ENCODE peak calls at places on chromosome X, in four cellular contexts. U is AG10803, E is IMR-90, Q is epithelial cell of esophagus. O is an unnamed sample.

GRCh38 chrX:115408736-115409390 is 119.3 kb downstream of the LUZP4 start:
- DNase-seq in U (peak), E (peak), Q (no peak), O (no peak)

GRCh38 chrX:71056857-71057256 is 11.3 kb downstream of the SNX12 start:
- DNase-seq in U (peak), Q (no peak), E (peak), O (no peak)

GRCh38 chrX:120514236-120514635 is 45.1 kb upstream of the LAMP2 start:
- DNase-seq in U (peak), Q (peak), E (peak), O (no peak)

GRCh38 chrX:30533261-30533660 is 44.3 kb downstream of the TASL start:
- DNase-seq in Q (peak), E (peak), U (peak), O (no peak)

GRCh38 chrX:9942086-9942485 is 25.1 kb upstream of the CLDN34 start:
- DNase-seq in Q (no peak), E (no peak), U (no peak), O (no peak)

GRCh38 chrX:8684201-8684600 is 47.7 kb downstream of the ANOS1 start:
- DNase-seq in E (no peak), U (no peak), Q (no peak), O (no peak)

GRCh38 chrX:100687128-100687527 is 43.1 kb downstream of the SRPX2 start:
- DNase-seq in Q (no peak), E (no peak), U (no peak), O (no peak)

GRCh38 chrX:11374570-11374969 is 81.4 kb downstream of the AMELX start:
- DNase-seq in E (no peak), U (no peak), Q (no peak), O (no peak)

GRCh38 chrX:150362599-150363481 is at the start of gene MAMLD1:
- DNase-seq in U (peak), Q (peak), E (peak), O (no peak)

GRCh38 chrX:43836435-43837184 is 45.6 kb downstream of the MAOB start:
- DNase-seq in U (peak), E (peak), Q (peak), O (no peak)

GRCh38 chrX:10769165-10769564 is 148.8 kb upstream of the MID1 start:
- DNase-seq in U (peak), Q (peak), E (peak), O (no peak)

GRCh38 chrX:152813211-152813610 is 17.3 kb downstream of the CETN2 start:
- DNase-seq in E (no peak), Q (no peak), U (no peak), O (no peak)

GRCh38 chrX:36950495-36951253 is 57.5 kb upstream of the FAM47C start:
- DNase-seq in Q (no peak), E (no peak), U (no peak), O (no peak)

GRCh38 chrX:12947545-12948235 is 27.2 kb upstream of the TMSB4X start:
- DNase-seq in E (no peak), Q (no peak), U (no peak), O (no peak)

GRCh38 chrX:23745786-23746185 is 2.7 kb upstream of the ACOT9 start:
- DNase-seq in Q (no peak), U (no peak), E (no peak), O (no peak)

GRCh38 chrX:106932492-106932923 is 12.3 kb downstream of the CLDN2 start:
- DNase-seq in E (peak), U (peak), Q (no peak), O (no peak)

GRCh38 chrX:143121471-143121870 is 95.7 kb downstream of the SPANXN4 start:
- DNase-seq in U (no peak), Q (no peak), E (no peak), O (no peak)

GRCh38 chrX:74246524-74246923 is 57.5 kb upstream of the ZCCHC13 start:
- DNase-seq in Q (peak), E (peak), U (peak), O (no peak)

GRCh38 chrX:118978451-118978850 is 4.0 kb downstream of the LONRF3 start:
- DNase-seq in E (no peak), Q (no peak), U (no peak), O (no peak)

GRCh38 chrX:106726485-106727437 is at the start of gene RNF128:
- DNase-seq in Q (peak), U (peak), E (peak), O (no peak)

GRCh38 chrX:119574394-119575266 is at the start of gene UBE2A:
- DNase-seq in E (peak), U (peak), Q (peak), O (peak)

GRCh38 chrX:68916891-68917290 is 88.1 kb downstream of the EFNB1 start:
- DNase-seq in E (no peak), U (no peak), Q (no peak), O (peak)

GRCh38 chrX:101658661-101659477 is 781 bp downstream of the ARMCX2 start:
- DNase-seq in U (peak), E (peak), Q (peak), O (peak)

GRCh38 chrX:44903842-44904530 is 31.0 kb downstream of the KDM6A start:
- DNase-seq in E (no peak), U (no peak), Q (no peak), O (no peak)

GRCh38 chrX:131985526-131986049 is 37.5 kb upstream of the STK26 start:
- DNase-seq in E (no peak), U (no peak), Q (peak), O (no peak)

GRCh38 chrX:105872921-105873320 is 50.6 kb downstream of the NRK start:
- DNase-seq in E (no peak), U (no peak), Q (peak), O (no peak)

GRCh38 chrX:13994104-13994503 is 35.6 kb downstream of the GEMIN8 start:
- DNase-seq in Q (no peak), E (no peak), U (no peak), O (no peak)

GRCh38 chrX:42290608-42291007 is 367.3 kb upstream of the CASK start:
- DNase-seq in E (peak), Q (peak), U (peak), O (no peak)

GRCh38 chrX:16826207-16826606 is 39.9 kb downstream of the TXLNG start:
- DNase-seq in Q (peak), E (peak), U (peak), O (no peak)

GRCh38 chrX:101602077-101602476 is 15.7 kb downstream of the ARMCX6 start:
- DNase-seq in Q (no peak), E (peak), U (peak), O (no peak)

GRCh38 chrX:78024349-78025108 is 55.1 kb upstream of the PGAM4 start:
- DNase-seq in U (no peak), Q (peak), E (peak), O (peak)

GRCh38 chrX:29587107-29587506 is 628.3 kb upstream of the MAGEB2 start:
- DNase-seq in U (no peak), Q (no peak), E (no peak), O (no peak)

GRCh38 chrX:49761481-49761880 is 65.7 kb upstream of the PAGE1 start:
- DNase-seq in U (peak), Q (peak), E (peak), O (no peak)

GRCh38 chrX:22742174-22742573 is 257.6 kb upstream of the DDX53 start:
- DNase-seq in U (peak), E (peak), Q (peak), O (no peak)

GRCh38 chrX:121322159-121322558 is 274.7 kb downstream of the GLUD2 start:
- DNase-seq in Q (peak), U (no peak), E (no peak), O (no peak)

GRCh38 chrX:155718964-155719586 is 106.3 kb upstream of the TMLHE start:
- DNase-seq in Q (no peak), E (no peak), U (peak), O (no peak)

GRCh38 chrX:38192007-38192625 is 28.6 kb downstream of the SRPX start:
- DNase-seq in E (peak), Q (peak), U (peak), O (no peak)
- TF ChIP-seq CTCF in E (peak), Q (peak), U (peak), O (peak)

GRCh38 chrX:133840415-133840814 is 145.0 kb downstream of the GPC3 start:
- DNase-seq in U (no peak), E (no peak), Q (no peak), O (no peak)

GRCh38 chrX:133838761-133839676 is 146.4 kb downstream of the GPC3 start:
- DNase-seq in E (peak), U (peak), Q (peak), O (no peak)
- TF ChIP-seq CTCF in E (peak), U (peak), Q (peak), O (peak)

DNA sequence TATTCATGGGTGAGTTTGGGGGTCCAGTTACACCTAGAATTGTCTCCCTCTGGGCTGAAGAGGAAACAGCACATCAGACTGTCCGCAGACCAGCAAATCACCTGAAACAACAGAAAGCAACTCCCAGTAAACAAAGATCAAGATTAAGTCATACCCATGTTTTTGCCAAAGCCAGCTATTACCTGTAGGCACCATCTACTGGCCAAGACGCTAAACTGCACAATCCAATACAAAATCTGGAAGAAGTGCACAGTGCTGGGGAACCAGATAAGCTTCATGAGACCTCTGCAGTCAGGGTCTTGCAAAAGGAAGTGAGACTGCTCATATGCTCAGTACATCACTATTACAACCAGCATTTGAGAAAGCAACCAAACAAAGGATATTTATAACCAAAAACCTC is 157.5 kb upstream of the ITM2A start:
- DNase-seq in E (no peak), Q (peak), U (no peak), O (no peak)
- TF ChIP-seq CTCF in E (peak), Q (peak), U (no peak), O (no peak)

GRCh38 chrX:39438603-39439602 is 637.6 kb downstream of the MID1IP1 start:
- DNase-seq in E (no peak), U (no peak), Q (no peak), O (no peak)
- TF ChIP-seq CTCF in E (no peak), U (peak), Q (no peak), O (peak)

DNA sequence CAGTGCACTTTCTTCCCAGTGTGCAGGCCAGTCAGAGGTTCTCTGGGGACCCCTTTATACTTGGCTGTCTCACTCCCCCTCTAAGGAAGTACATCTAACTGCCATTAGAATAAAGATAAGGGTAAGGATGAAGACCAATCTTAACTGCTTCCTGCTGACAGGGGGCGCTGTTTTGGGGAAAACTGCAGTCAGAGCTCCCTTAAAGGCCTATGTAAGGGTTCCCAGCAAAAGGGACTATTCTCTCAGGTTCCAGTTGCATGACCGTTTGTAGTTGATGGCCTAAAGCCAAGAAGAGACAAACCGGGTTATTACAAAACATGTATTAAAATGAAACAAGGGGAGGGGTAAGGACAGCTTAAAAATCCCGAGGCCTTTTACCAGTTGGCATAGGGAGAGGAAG is 115.6 kb upstream of the SPIN4 start:
- DNase-seq in U (no peak), Q (no peak), E (no peak), O (no peak)
- TF ChIP-seq CTCF in U (no peak), Q (no peak), E (no peak), O (no peak)

GRCh38 chrX:53481816-53482485 is 47.8 kb upstream of the HSD17B10 start:
- DNase-seq in Q (peak), E (peak), U (peak), O (peak)
- TF ChIP-seq CTCF in Q (peak), E (peak), U (peak), O (peak)

GRCh38 chrX:135973025-135973547 is 702 bp downstream of the MMGT1 start:
- DNase-seq in Q (peak), U (peak), E (peak), O (no peak)
- TF ChIP-seq CTCF in Q (peak), U (peak), E (no peak), O (peak)

DNA sequence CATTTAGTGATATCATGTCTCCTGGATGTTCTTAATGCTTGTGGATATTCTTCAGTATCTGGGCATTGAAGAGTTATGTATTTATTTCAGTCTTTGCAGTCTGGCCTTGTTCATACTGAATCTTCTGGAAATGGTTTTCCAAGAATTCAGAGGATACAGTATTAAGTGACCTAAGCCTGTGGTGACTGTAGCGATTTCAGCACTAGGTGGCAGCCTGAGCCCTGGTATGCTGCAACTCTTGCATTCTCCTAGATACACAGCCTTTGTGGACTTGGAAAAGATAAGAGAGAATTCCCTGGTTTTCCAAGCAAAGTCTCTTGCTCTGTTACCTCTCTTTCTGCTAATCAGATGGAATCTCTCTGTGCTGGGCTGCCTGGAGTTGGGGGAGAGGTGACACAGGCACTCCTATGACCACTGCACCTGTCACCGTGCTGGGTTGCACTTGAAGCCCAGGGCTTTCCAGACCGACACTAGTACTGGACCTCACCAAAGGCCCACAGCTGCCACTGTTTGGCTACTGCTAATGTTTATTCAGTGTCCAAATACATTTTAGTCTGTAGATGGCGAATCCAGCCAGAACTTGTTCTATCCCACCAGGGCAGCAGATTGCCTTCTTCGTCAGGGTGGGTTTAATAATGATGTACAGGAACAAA is 19.3 kb upstream of the SPIN2A start:
- DNase-seq in E (peak), Q (peak), U (peak), O (no peak)
- TF ChIP-seq CTCF in E (peak), Q (peak), U (peak), O (no peak)

DNA sequence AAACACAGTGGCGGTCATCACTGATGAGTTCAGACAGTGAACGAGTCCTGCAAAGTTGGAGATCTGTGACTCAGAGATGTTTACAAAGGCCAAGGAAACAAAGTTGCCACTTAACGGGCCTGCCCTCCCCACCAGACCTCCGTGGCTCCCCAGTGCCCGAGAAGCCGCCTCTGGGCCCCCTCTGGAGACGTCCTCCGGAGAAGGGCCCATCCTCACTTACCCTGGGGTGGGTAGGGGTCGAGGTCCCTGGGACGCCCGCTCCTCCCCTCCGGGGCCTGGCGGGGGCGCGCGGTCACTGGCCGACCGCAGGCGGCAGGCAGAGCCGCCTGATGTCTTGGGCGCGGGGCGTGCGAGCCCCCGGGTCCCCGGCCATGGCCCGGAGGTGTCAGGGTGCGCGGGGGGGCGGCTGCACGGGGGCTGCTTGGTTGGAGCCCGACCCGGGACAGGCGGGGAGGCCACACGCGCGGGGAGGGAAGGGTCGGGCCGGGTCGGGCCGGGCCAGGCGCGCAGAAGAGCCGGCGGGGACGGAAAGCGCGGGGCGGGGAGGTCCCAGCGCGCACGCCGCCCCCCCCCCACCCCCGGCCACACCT is 590 bp downstream of the DHRSX start:
- DNase-seq in E (peak), U (peak), Q (peak), O (no peak)
- TF ChIP-seq CTCF in E (no peak), U (no peak), Q (no peak), O (no peak)

GRCh38 chrX:2391869-2392606 is 108.7 kb downstream of the DHRSX start:
- DNase-seq in E (peak), Q (peak), U (peak), O (no peak)
- TF ChIP-seq CTCF in E (no peak), Q (peak), U (peak), O (no peak)